ENCODE peak calls at places on chromosomes 2 and 18, in seven cellular contexts. D is neural progenitor cell; N is mammary epithelial cell; I is CD8-positive, alpha-beta memory T cell; F is breast epithelium; L is spleen; O is suprapubic skin. Y is an unnamed sample. For H3K9me3, the result is how much of the 10 kb centered on the place peaks cover.

GRCh38 chr2:43268066-43268971 is 41.9 kb upstream of the ZFP36L2 start:
- DNase-seq in I (no peak), D (no peak), F (no peak), L (no peak), O (peak), N (peak), Y (no peak)

GRCh38 chr2:27152796-27153464 is 4.1 kb downstream of the TCF23 start:
- DNase-seq in O (no peak), I (no peak), F (no peak), N (peak), L (peak), D (no peak), Y (no peak)

GRCh38 chr18:44826418-44827259 is 146.0 kb downstream of the SETBP1 start:
- DNase-seq in F (peak), L (no peak), O (peak), N (peak), D (peak), I (no peak), Y (no peak)

GRCh38 chr2:63842149-63843061 is 709 bp downstream of the UGP2 start:
- DNase-seq in O (no peak), L (peak), D (peak), I (no peak), N (peak), F (no peak), Y (no peak)

GRCh38 chr2:176817061-176817565 is 395.5 kb upstream of the HNRNPA3 start:
- DNase-seq in I (no peak), D (peak), L (no peak), N (no peak), O (no peak), F (no peak), Y (no peak)

GRCh38 chr18:12585218-12585617 is 72.7 kb downstream of the SPIRE1 start:
- DNase-seq in F (no peak), L (no peak), D (no peak), I (no peak), O (no peak), N (no peak), Y (no peak)

GRCh38 chr18:67425724-67426123 is 90.8 kb downstream of the DSEL start:
- DNase-seq in L (no peak), F (no peak), N (peak), O (no peak), D (no peak), I (no peak), Y (no peak)

GRCh38 chr2:236949089-236949935 is 136.4 kb upstream of the COPS8 start:
- DNase-seq in F (no peak), I (no peak), N (no peak), L (no peak), O (peak), D (no peak), Y (no peak)

GRCh38 chr2:8478133-8478793 is 203.6 kb upstream of the ID2 start:
- DNase-seq in N (no peak), L (peak), O (peak), D (no peak), I (no peak), F (no peak), Y (no peak)

GRCh38 chr2:75555701-75556100 is 5.0 kb downstream of the EVA1A start:
- DNase-seq in D (no peak), F (no peak), O (no peak), I (no peak), L (no peak), N (no peak), Y (no peak)

GRCh38 chr2:7012141-7012809 is 95.1 kb downstream of the RNF144A start:
- DNase-seq in N (no peak), I (no peak), L (peak), O (no peak), F (no peak), D (no peak), Y (no peak)

GRCh38 chr2:85656468-85656867 is 11.5 kb downstream of the SFTPB start:
- DNase-seq in O (no peak), L (no peak), D (no peak), F (no peak), I (no peak), N (no peak), Y (no peak)

GRCh38 chr2:241224851-241225438 is 36.5 kb downstream of the ANO7 start:
- DNase-seq in F (no peak), O (no peak), D (no peak), N (no peak), L (peak), I (no peak), Y (no peak)

GRCh38 chr18:65235966-65236634 is 514.7 kb upstream of the CDH7 start:
- DNase-seq in O (no peak), N (peak), D (no peak), L (peak), I (no peak), F (no peak), Y (no peak)

GRCh38 chr18:63106727-63107126 is 212.8 kb downstream of the BCL2 start:
- DNase-seq in F (no peak), O (no peak), D (no peak), L (no peak), N (no peak), I (no peak), Y (no peak)

GRCh38 chr2:203623104-203623503 is 83.3 kb upstream of the CD28 start:
- DNase-seq in O (no peak), I (no peak), F (no peak), N (peak), L (no peak), D (peak), Y (no peak)

GRCh38 chr2:156242874-156243273 is 89.6 kb downstream of the NR4A2 start:
- DNase-seq in D (no peak), F (no peak), L (no peak), N (no peak), O (no peak), I (no peak), Y (no peak)

GRCh38 chr2:43273477-43273876 is 47.1 kb upstream of the ZFP36L2 start:
- DNase-seq in N (no peak), I (no peak), D (no peak), O (no peak), F (no peak), L (no peak), Y (no peak)

DNA sequence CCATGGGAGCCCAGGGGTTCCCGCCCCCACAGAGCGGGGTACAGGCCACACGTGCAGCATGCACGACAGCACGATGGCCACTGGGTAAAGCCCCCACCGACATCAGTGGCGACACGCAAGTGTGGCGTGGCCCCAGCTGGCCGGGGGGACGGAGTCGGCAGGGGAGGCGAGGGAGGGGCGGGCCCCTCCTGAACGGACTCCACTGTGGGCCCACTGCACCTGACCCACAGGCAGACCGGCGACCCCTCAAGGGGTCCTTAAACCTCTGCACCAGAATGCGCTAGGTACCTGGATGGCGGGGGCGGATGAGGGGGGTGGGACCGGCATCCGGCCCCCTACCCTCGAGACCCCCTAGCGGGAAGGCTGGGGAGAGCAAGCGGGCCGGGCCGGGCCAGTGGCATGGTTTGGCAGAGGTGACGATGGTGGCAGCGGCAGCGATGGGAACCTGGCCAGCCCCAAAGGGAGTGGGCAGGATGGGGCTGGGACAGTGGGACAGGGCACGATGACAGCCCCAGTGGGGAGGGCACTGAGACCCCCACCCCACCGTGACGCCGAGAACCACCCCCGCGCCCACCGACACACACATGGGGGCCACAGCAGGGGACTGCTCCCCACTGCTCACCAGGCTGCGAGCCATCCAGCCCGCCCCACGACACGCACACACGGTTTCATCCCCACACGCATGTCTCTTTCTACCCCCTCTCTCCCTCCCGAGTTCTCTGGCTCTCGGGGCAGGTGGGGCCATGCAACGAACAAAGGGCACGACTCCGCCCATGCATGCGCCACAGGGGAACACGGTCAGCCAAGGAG is 91.9 kb upstream of the ANKRD30BL start:
- DNase-seq in D (no peak), I (no peak), O (no peak), F (no peak), L (peak), N (no peak), Y (no peak)
- H3K9me3 ChIP-seq in D (under half), I (under half), O (under half), F (under half), L (under half), N (under half), Y (under half)

GRCh38 chr2:62281661-62282060 is 85.7 kb downstream of the B3GNT2 start:
- DNase-seq in D (no peak), F (no peak), O (no peak), L (no peak), I (no peak), N (no peak), Y (no peak)
- H3K9me3 ChIP-seq in D (under half), F (under half), O (under half), L (under half), I (under half), N (under half), Y (under half)

DNA sequence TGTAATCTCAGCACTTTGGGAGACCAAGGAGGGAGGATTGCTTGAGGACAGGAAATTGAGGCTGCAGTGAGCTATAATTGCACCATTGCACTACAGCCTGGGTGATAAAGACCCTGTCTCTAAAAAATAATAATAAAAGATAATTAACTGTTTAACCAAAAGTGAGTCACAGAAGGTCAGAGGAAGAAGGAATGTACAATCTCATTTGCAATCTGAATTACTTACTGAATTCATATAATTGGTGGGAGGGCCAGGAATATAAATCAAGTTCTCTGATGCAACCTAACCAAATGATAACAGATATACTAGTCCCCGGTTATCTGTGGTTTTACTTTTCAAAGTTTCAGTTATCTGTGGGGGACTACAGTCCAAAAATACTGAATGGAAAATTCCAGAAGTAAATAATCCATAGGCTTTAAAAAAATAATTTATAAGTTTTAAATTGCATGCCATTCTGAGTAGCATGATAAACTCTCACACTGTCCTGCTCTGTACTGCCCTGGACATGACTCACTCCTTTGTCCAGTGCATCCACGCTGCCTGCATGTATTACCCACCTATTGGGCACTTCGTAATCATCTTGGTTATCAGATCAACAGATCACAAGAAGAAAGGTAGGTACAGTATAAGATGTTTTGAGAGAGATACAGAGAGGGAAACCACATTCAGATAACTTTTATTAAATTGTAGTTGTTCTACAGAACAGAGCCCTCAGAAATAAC is 12.8 kb upstream of the MATN3 start:
- DNase-seq in F (no peak), O (no peak), I (no peak), L (no peak), D (no peak), N (no peak), Y (no peak)
- H3K9me3 ChIP-seq in F (under half), O (under half), I (under half), L (under half), D (under half), N (under half), Y (under half)

GRCh38 chr2:45009928-45010705 is 865 bp upstream of the SIX2 start:
- DNase-seq in F (peak), I (no peak), D (peak), O (peak), L (no peak), N (peak), Y (no peak)
- H3K9me3 ChIP-seq in F (under half), I (under half), D (under half), O (under half), L (under half), N (under half), Y (under half)

DNA sequence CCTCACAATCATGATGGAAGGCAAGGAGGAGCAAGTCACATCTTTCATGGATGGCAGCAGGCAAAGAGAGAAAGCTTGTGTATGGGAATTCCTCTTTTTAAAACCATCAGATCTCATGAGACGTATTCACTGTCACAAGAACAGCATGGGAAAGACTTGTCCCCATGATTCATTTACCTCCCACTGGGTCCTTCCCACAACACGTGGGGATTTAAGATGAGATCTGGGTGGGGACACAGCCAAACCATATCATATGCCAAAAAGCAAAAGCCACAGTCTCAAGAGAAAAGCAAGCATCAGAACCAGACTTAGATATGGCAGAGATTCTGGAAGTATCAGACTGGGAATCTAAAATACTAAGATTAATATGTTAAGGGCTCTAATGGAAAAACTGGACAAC is 29.9 kb upstream of the SCRN3 start:
- DNase-seq in L (no peak), F (no peak), I (no peak), O (no peak), N (no peak), D (no peak), Y (no peak)
- H3K9me3 ChIP-seq in L (under half), F (under half), I (under half), O (under half), N (under half), D (under half), Y (under half)

DNA sequence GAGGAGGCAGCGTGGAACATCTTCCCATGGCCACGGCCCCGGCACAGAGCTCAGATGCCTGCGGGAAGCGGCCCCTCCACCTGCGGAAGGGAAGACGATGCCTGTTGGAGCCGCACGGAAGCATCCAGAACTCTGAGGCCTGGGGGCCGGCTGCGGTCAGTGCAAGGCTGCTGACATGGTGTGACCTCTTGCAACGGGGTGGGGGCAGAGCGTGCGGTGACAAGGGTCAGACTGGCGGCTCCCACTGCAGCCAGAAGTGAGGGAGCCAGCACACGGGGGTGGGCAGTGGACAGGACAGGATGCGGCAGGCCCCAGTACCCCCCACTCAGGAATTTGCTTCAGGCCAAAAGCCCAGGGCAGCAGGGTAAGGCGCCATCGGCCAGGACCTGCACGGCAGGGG is 48.8 kb downstream of the SLC66A2 start:
- DNase-seq in F (no peak), N (no peak), I (no peak), O (peak), L (peak), D (no peak), Y (no peak)
- H3K9me3 ChIP-seq in F (half or more), N (under half), I (under half), O (under half), L (under half), D (under half), Y (under half)

GRCh38 chr18:76880026-76880425 is 57.7 kb downstream of the ZNF236 start:
- DNase-seq in N (no peak), F (no peak), D (no peak), O (no peak), L (no peak), I (no peak), Y (no peak)
- H3K9me3 ChIP-seq in N (under half), F (under half), D (under half), O (under half), L (under half), I (under half), Y (under half)

DNA sequence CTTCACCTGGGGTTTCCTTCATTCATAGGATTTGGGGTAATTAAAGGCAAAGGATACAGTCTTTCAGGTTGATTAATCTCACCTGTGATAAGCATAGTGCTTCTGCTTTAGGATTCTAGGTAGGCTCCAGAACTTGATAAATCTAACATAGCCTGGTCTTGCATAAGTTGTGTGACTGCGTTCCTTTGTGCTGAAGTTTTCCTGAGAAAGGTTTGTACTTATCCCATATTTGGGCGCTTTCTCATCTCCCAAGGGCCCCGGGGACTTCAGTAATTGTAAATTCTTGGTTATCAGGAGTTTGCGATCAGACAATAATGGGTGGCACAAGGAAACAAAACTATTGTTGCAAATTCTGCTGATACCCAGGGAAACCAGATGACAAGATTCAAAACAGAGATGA is 53.1 kb downstream of the MTCL1 start:
- DNase-seq in L (no peak), D (no peak), F (no peak), I (no peak), N (peak), O (no peak), Y (no peak)
- H3K9me3 ChIP-seq in L (under half), D (under half), F (under half), I (under half), N (under half), O (under half), Y (under half)